ENCODE peak calls at places on chromosomes 3 and 15, in five cellular contexts. F, V, T, W and J are unnamed samples.

GRCh38 chr15:38690737-38691332 is 126.2 kb upstream of the RASGRP1 start:
- DNase-seq in F (peak; percentile 75), V (peak; percentile 24), T (peak; percentile 83), W (peak; percentile 42), J (peak; percentile 38)

GRCh38 chr15:83323296-83323711 is 38.8 kb upstream of the BNC1 start:
- DNase-seq in F (peak; percentile 99), V (peak; percentile 96), T (no peak), W (peak; percentile 83), J (no peak)

GRCh38 chr3:188807002-188807401 is 364.8 kb upstream of the TPRG1 start:
- DNase-seq in F (peak; percentile 37), V (peak; percentile 34), T (no peak), W (no peak), J (no peak)

GRCh38 chr3:39410893-39411292 is 4.4 kb downstream of the RPSA start:
- DNase-seq in F (no peak), V (no peak), T (no peak), W (no peak), J (no peak)

GRCh38 chr3:186425788-186426730 is 64.0 kb upstream of the DGKG start:
- DNase-seq in F (peak; percentile 90), V (peak; percentile 83), T (no peak), W (peak; percentile 84), J (no peak)

GRCh38 chr3:194140520-194141414 is 4.8 kb downstream of the HES1 start:
- DNase-seq in F (peak; percentile 53), V (peak; percentile 62), T (no peak), W (no peak), J (peak; percentile 33)

GRCh38 chr3:14785207-14786155 is 33.3 kb upstream of the FGD5 start:
- DNase-seq in F (no peak), V (no peak), T (no peak), W (no peak), J (no peak)

GRCh38 chr3:48966367-48966766 is 23.7 kb upstream of the P4HTM start:
- DNase-seq in F (no peak), V (no peak), T (no peak), W (no peak), J (no peak)

GRCh38 chr3:111688190-111688800 is 93.1 kb upstream of the ZBED2 start:
- DNase-seq in F (no peak), V (no peak), T (no peak), W (no peak), J (no peak)

GRCh38 chr15:70923311-70924080 is 30.9 kb downstream of the LRRC49 start:
- DNase-seq in F (peak; percentile 35), V (no peak), T (no peak), W (no peak), J (no peak)

GRCh38 chr3:129593595-129594339 is 12.7 kb downstream of the PLXND1 start:
- DNase-seq in F (no peak), V (no peak), T (peak; percentile 59), W (no peak), J (no peak)

GRCh38 chr15:56058986-56059385 is 65.6 kb upstream of the NEDD4 start:
- DNase-seq in F (no peak), V (no peak), T (no peak), W (no peak), J (no peak)

GRCh38 chr3:142846779-142847577 is 41.9 kb downstream of the PCOLCE2 start:
- DNase-seq in F (no peak), V (no peak), T (no peak), W (no peak), J (no peak)

GRCh38 chr3:9916734-9917680 is at the start of gene IL17RC:
- DNase-seq in F (peak; percentile 97), V (peak; percentile 75), T (no peak), W (peak; percentile 40), J (no peak)

GRCh38 chr15:76936671-76937070 is 5.1 kb downstream of the RCN2 start:
- DNase-seq in F (peak; percentile 40), V (no peak), T (no peak), W (no peak), J (no peak)

GRCh38 chr15:61584410-61584809 is 355.3 kb upstream of the RORA start:
- DNase-seq in F (peak; percentile 30), V (no peak), T (no peak), W (no peak), J (no peak)

GRCh38 chr15:66089049-66089448 is 164.5 kb downstream of the MEGF11 start:
- DNase-seq in F (no peak), V (no peak), T (no peak), W (no peak), J (no peak)

GRCh38 chr15:74866090-74866489 is 7.1 kb downstream of the SCAMP2 start:
- DNase-seq in F (peak; percentile 86), V (peak; percentile 73), T (no peak), W (no peak), J (no peak)

GRCh38 chr3:53860196-53860595 is 13.8 kb downstream of the IL17RB start:
- DNase-seq in F (no peak), V (no peak), T (no peak), W (no peak), J (no peak)

GRCh38 chr3:42149537-42150426 is 58.6 kb downstream of the TRAK1 start:
- DNase-seq in F (no peak), V (no peak), T (no peak), W (no peak), J (no peak)

GRCh38 chr15:66730168-66731014 is 28.4 kb downstream of the SMAD6 start:
- DNase-seq in F (peak; percentile 75), V (peak; percentile 67), T (no peak), W (no peak), J (no peak)

GRCh38 chr3:194830401-194830800 is 144.7 kb downstream of the FAM43A start:
- DNase-seq in F (no peak), V (no peak), T (no peak), W (no peak), J (no peak)

GRCh38 chr3:193851941-193852674 is 259.1 kb downstream of the OPA1 start:
- DNase-seq in F (no peak), V (no peak), T (no peak), W (no peak), J (no peak)

GRCh38 chr3:193872265-193872753 is 263.6 kb upstream of the HES1 start:
- DNase-seq in F (peak; percentile 99), V (peak; percentile 99), T (no peak), W (peak; percentile 86), J (no peak)

GRCh38 chr3:129440648-129441190 is 695 bp downstream of the IFT122 start:
- DNase-seq in F (no peak), V (no peak), T (no peak), W (no peak), J (no peak)

GRCh38 chr15:35444557-35445204 is 101.3 kb downstream of the DPH6 start:
- DNase-seq in F (peak; percentile 72), V (peak; percentile 30), T (no peak), W (peak; percentile 15), J (no peak)

GRCh38 chr3:49787536-49787935 is 1.2 kb upstream of the IP6K1 start:
- DNase-seq in F (no peak), V (no peak), T (no peak), W (no peak), J (no peak)

GRCh38 chr15:58752716-58753115 is 3.2 kb upstream of the ADAM10 start:
- DNase-seq in F (no peak), V (no peak), T (no peak), W (no peak), J (no peak)

DNA sequence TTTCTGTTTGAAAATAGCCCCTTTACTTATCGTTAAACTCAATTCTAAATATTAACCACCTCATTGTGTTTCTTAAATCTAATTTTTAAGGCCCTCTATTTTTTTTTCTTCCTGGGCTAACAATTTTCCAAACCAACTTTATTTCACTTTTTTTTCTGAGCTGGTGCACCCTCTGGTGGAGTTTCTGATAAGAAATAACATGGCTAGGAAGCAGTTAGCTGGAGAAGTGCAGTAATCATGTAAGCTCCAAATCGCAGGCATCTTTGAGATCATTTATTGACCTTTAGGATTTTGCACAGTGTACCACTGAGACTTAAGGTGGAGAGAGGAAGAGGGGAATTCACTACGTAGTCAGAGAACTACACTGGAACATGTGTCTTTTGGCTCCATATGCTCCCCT is 6.4 kb downstream of the TMEM207 start:
- DNase-seq in F (peak; percentile 31), V (no peak), T (no peak), W (no peak), J (no peak)
- TF ChIP-seq CTCF in F (peak; percentile 49), V (peak; percentile 31), T (no peak), W (peak; percentile 19), J (no peak)

GRCh38 chr15:88860212-88860611 is 35.1 kb downstream of the HAPLN3 start:
- DNase-seq in F (no peak), V (no peak), T (no peak), W (no peak), J (no peak)
- TF ChIP-seq CTCF in F (no peak), V (no peak), T (no peak), W (no peak), J (no peak)

GRCh38 chr3:24472358-24472757 is 22.3 kb downstream of the THRB start:
- DNase-seq in F (peak; percentile 47), V (peak; percentile 11), T (no peak), W (no peak), J (no peak)
- TF ChIP-seq CTCF in F (no peak), V (no peak), T (no peak), W (no peak), J (no peak)

GRCh38 chr15:27235689-27236088 is 264.7 kb downstream of the GABRG3 start:
- DNase-seq in F (peak; percentile 3), V (no peak), T (no peak), W (no peak), J (no peak)
- TF ChIP-seq CTCF in F (no peak), V (no peak), T (no peak), W (no peak), J (no peak)

GRCh38 chr15:39801641-39802309 is 19.1 kb upstream of the FSIP1 start:
- DNase-seq in F (no peak), V (no peak), T (no peak), W (no peak), J (no peak)
- TF ChIP-seq CTCF in F (peak; percentile 42), V (peak; percentile 40), T (peak; percentile 24), W (peak; percentile 21), J (no peak)

GRCh38 chr15:78872155-78872971 is at the start of gene MORF4L1:
- DNase-seq in F (peak; percentile 91), V (peak; percentile 89), T (peak; percentile 94), W (peak; percentile 94), J (peak; percentile 94)

GRCh38 chr15:78873796-78874761 is 1.4 kb downstream of the MORF4L1 start:
- DNase-seq in F (peak; percentile 36), V (peak; percentile 6), T (peak; percentile 42), W (no peak), J (no peak)

GRCh38 chr15:78868366-78868765 is 4.3 kb upstream of the MORF4L1 start:
- DNase-seq in F (no peak), V (no peak), T (no peak), W (no peak), J (no peak)

GRCh38 chr15:78875107-78875914 is 2.6 kb downstream of the MORF4L1 start:
- DNase-seq in F (no peak), V (no peak), T (no peak), W (no peak), J (no peak)

GRCh38 chr15:78872972-78873795 is 494 bp downstream of the MORF4L1 start:
- DNase-seq in F (peak; percentile 89), V (peak; percentile 79), T (peak; percentile 88), W (peak; percentile 84), J (peak; percentile 81)
- TF ChIP-seq CTCF in F (peak; percentile 39), V (peak; percentile 21), T (peak; percentile 28), W (peak; percentile 47), J (no peak)

GRCh38 chr3:12799525-12800440 is 3.3 kb downstream of the CAND2 start:
- DNase-seq in F (no peak), V (no peak), T (no peak), W (no peak), J (no peak)
- TF ChIP-seq CTCF in F (no peak), V (no peak), T (no peak), W (no peak), J (no peak)